ENCODE peak calls at places on chromosomes 12 and 14, in four cellular contexts. L is left colon, T is T-helper 17 cell, P is RWPE1. Q is an unnamed sample.

GRCh38 chr12:45369065-45369464 is 153.2 kb downstream of the ANO6 start:
- DNase-seq in L (no peak), T (no peak), P (no peak), Q (peak)

GRCh38 chr14:99589651-99590530 is 14.1 kb downstream of the CCDC85C start:
- DNase-seq in L (no peak), T (no peak), P (no peak), Q (no peak)

GRCh38 chr12:65567820-65568219 is 256.5 kb upstream of the HMGA2 start:
- DNase-seq in L (no peak), T (no peak), P (no peak), Q (no peak)

GRCh38 chr14:34322940-34323418 is 139.1 kb downstream of the SPTSSA start:
- DNase-seq in L (peak), T (peak), P (peak), Q (peak)

GRCh38 chr14:80202888-80203562 is 8.3 kb downstream of the DIO2 start:
- DNase-seq in L (peak), T (no peak), P (no peak), Q (peak)

GRCh38 chr12:125936502-125936901 is 871.3 kb downstream of the AACS start:
- DNase-seq in L (no peak), T (no peak), P (no peak), Q (no peak)

GRCh38 chr12:13142747-13143146 is 39.3 kb upstream of the GSG1 start:
- DNase-seq in L (no peak), T (no peak), P (no peak), Q (no peak)

GRCh38 chr12:93323625-93324165 is 54.0 kb upstream of the NUDT4 start:
- DNase-seq in L (no peak), T (no peak), P (peak), Q (no peak)

GRCh38 chr12:109160433-109160832 is 44.0 kb downstream of the ACACB start:
- DNase-seq in L (no peak), T (no peak), P (no peak), Q (no peak)

Q was measured in trophoblast cell.